ENCODE peak calls at places on chromosomes 13 and 19, in five cellular contexts. Q, I, R, Y and G are unnamed samples.

GRCh38 chr13:75256922-75257321 is 225.0 kb downstream of the TBC1D4 start:
- DNase-seq in Q (no peak), I (no peak), R (no peak), Y (peak; percentile 15), G (no peak)

GRCh38 chr19:28074773-28075172 is 1138.2 kb downstream of the UQCRFS1 start:
- DNase-seq in Q (no peak), I (no peak), R (peak; percentile 75), Y (no peak), G (no peak)

GRCh38 chr13:41520016-41520698 is 62.8 kb downstream of the RGCC start:
- DNase-seq in Q (no peak), I (no peak), R (no peak), Y (no peak), G (no peak)

GRCh38 chr13:45341799-45342584 is 1.0 kb upstream of the TPT1 start:
- DNase-seq in Q (no peak), I (peak; percentile 71), R (no peak), Y (peak; percentile 47), G (no peak)

GRCh38 chr13:52739468-52740071 is at the start of gene CNMD:
- DNase-seq in Q (no peak), I (no peak), R (no peak), Y (no peak), G (no peak)

GRCh38 chr13:113880651-113881611 is 17.1 kb upstream of the GAS6 start:
- DNase-seq in Q (no peak), I (no peak), R (no peak), Y (no peak), G (no peak)

GRCh38 chr19:6065685-6066365 is 44.5 kb downstream of the RFX2 start:
- DNase-seq in Q (peak; percentile 66), I (no peak), R (no peak), Y (peak; percentile 83), G (peak; percentile 30)

GRCh38 chr19:18292810-18293641 is 11.6 kb upstream of the JUND start:
- DNase-seq in Q (peak; percentile 71), I (peak; percentile 92), R (no peak), Y (peak; percentile 94), G (peak; percentile 57)

GRCh38 chr13:47459512-47459911 is 541.6 kb downstream of the SUCLA2 start:
- DNase-seq in Q (no peak), I (peak; percentile 3), R (no peak), Y (no peak), G (peak; percentile 43)

GRCh38 chr19:3508771-3509535 is 2.8 kb downstream of the FZR1 start:
- DNase-seq in Q (no peak), I (no peak), R (no peak), Y (peak; percentile 25), G (peak; percentile 30)

GRCh38 chr13:41633776-41634175 is 176.4 kb downstream of the RGCC start:
- DNase-seq in Q (no peak), I (no peak), R (no peak), Y (no peak), G (no peak)

GRCh38 chr19:7677664-7678311 is 898 bp downstream of the MCEMP1 start:
- DNase-seq in Q (no peak), I (no peak), R (no peak), Y (no peak), G (no peak)

GRCh38 chr13:37811441-37811840 is 58.1 kb downstream of the TRPC4 start:
- DNase-seq in Q (no peak), I (no peak), R (no peak), Y (no peak), G (peak; percentile 7)

GRCh38 chr13:24709186-24709913 is 29.1 kb downstream of the ATP12A start:
- DNase-seq in Q (no peak), I (no peak), R (no peak), Y (no peak), G (no peak)

GRCh38 chr13:45364876-45365557 is 24.0 kb upstream of the TPT1 start:
- DNase-seq in Q (no peak), I (no peak), R (no peak), Y (no peak), G (no peak)

GRCh38 chr13:99722931-99723330 is 221.7 kb downstream of the TM9SF2 start:
- DNase-seq in Q (no peak), I (no peak), R (peak; percentile 37), Y (no peak), G (no peak)

GRCh38 chr19:6967962-6968361 is 53.3 kb downstream of the MBD3L2B start:
- DNase-seq in Q (no peak), I (no peak), R (no peak), Y (no peak), G (no peak)

GRCh38 chr13:77429320-77430142 is 102.6 kb upstream of the MYCBP2 start:
- DNase-seq in Q (no peak), I (no peak), R (peak; percentile 93), Y (no peak), G (no peak)

GRCh38 chr13:25833761-25834160 is 218.1 kb downstream of the SHISA2 start:
- DNase-seq in Q (no peak), I (no peak), R (no peak), Y (no peak), G (no peak)

GRCh38 chr13:70668983-70669382 is 560.7 kb upstream of the KLHL1 start:
- DNase-seq in Q (no peak), I (no peak), R (no peak), Y (no peak), G (no peak)

GRCh38 chr13:92354583-92354982 is 872.0 kb upstream of the GPC6 start:
- DNase-seq in Q (no peak), I (no peak), R (no peak), Y (no peak), G (no peak)

GRCh38 chr13:73171926-73172325 is 113.1 kb downstream of the KLF5 start:
- DNase-seq in Q (no peak), I (no peak), R (no peak), Y (no peak), G (peak; percentile 46)

GRCh38 chr13:106117035-106117434 is 418.4 kb downstream of the EFNB2 start:
- DNase-seq in Q (no peak), I (peak; percentile 53), R (no peak), Y (no peak), G (peak; percentile 77)

DNA sequence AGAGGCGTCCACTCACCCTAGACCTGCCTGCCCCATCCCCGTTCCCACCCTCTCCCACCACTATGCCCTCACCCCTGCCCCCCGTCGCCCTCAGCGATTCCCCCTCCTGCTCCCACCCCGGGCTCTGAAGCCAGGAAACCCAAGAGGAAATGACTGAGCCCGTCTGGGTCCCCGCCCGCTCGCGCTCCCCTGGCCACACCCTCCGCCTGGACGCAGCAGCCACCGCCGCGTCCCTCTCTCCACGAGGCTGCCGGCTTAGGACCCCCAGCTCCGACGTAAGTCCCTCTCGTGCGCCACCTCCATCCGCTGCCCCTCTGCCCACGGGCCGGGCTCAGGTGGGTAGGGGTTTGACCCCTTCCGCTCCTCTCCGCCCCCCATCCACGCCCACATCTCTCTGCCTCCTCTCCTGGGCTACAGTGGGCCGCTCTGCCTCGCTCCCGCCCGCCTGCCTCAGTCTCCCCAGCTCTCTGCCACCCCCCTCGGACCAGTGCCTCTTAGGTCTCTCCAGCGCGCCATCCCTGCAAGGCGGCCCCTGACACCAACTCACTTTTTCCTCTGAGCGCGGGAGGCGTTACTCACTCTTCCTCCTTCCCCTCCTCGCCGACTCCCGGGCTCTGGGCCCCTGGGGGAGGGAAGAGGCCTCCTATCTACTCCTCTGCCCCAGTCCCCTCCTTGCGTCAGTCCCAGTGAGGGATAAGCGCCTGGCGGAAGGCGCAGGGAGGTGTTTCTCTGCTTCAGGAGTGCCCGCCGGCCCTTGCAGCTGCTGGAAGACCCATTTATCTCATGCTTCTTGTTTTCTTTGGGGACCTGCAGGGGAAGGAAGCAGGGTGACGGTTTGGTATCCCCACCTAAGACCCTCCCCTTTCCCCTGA is at the start of gene FXYD5:
- DNase-seq in Q (peak; percentile 96), I (peak; percentile 60), R (no peak), Y (peak; percentile 92), G (peak; percentile 80)
- TF ChIP-seq RCOR1 in Q (no peak), I (no peak), R (no peak), Y (no peak), G (no peak)

DNA sequence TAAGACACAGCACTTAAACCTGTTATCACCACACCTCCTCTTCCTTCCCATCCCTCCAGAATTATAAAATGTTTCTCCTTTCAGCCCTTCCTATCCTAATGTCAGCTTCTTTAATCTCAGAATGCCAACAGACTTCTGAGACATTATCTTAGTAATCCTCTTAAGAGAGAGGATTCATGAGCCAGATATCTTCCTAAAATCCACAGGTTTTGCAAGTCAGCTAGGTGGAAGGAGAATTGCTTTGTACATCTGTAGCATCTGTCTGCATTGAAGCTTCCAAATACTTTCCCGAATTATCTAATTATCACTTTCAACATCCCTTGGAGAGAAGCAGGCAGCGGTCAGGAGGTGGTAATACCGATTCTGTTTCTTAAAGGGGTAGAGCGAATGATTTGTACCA is 179.1 kb downstream of the DCT start:
- DNase-seq in Q (no peak), I (no peak), R (no peak), Y (no peak), G (no peak)
- TF ChIP-seq RAD21 in Q (no peak), I (no peak), R (no peak), Y (no peak), G (no peak)

GRCh38 chr19:42683917-42684513 is 56.3 kb downstream of the PSG3 start:
- DNase-seq in Q (peak; percentile 54), I (peak; percentile 9), R (no peak), Y (peak; percentile 40), G (peak; percentile 31)
- TF ChIP-seq RCOR1 in Q (no peak), I (no peak), R (no peak), Y (no peak), G (no peak)

DNA sequence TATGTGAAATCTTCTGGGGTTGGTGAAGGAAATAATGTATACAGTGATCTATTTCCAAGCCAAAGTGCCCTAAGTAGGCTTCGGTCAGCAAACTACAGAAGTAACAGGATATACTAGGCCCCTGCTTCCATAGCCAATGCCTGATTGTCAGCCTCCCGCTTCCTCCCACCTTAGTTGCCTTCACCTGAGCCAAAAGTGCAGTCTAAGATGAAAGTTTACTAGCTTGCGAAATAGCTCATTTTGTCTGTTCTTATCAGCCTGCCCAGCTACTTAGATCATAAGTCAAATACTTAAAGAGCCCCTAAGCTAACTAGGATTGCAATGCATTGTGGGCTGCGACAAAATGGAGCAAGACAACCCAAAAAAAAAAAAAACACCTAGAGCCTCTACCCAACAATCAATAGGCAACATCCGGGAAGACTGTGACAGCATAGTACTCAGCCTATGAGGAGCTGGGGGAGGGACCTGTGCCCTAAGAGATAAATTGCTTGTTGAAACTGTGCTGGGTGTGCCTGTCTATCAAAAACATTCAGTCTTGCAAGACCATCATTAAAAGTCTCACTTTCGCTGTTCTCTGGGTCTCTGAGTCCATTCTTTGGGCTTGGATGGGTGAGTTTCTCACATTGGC is 454.7 kb upstream of the TSHZ3 start:
- DNase-seq in Q (no peak), I (no peak), R (no peak), Y (no peak), G (no peak)
- TF ChIP-seq RAD21 in Q (no peak), I (no peak), R (no peak), Y (no peak), G (no peak)

DNA sequence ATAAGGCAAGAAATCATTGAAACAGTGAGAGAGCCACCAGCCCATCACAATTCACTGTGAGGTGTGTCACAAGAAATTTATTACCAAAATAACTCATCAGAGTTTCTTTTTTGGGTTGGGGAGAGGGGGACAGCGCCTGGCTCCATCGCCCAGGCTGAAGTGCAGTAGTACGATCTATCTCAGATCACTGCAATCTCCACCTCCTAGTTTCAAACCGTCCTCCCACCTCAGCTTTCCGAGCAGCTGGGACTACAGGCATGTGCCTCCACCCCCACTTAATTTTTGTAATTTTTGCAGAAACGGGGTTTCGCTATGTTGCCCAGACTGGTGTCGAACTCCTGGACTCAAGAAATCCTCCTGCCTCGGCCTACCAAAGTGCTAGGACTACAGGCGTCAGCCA is 3.6 kb downstream of the IFNL1 start:
- DNase-seq in Q (no peak), I (no peak), R (no peak), Y (no peak), G (no peak)
- TF ChIP-seq RCOR1 in Q (no peak), I (no peak), R (no peak), Y (no peak), G (no peak)

GRCh38 chr19:48686103-48686502 is 9.7 kb upstream of the FUT2 start:
- DNase-seq in Q (no peak), I (no peak), R (no peak), Y (no peak), G (no peak)
- TF ChIP-seq RAD21 in Q (no peak), I (no peak), R (no peak), Y (no peak), G (no peak)